ENCODE peak calls at places on chromosomes 16 and 17, in ten cellular contexts. One of them, this sample, is unnamed.

GRCh38 chr16:79687249-79687768 is 86.8 kb upstream of the MAF start:
- DNase-seq in AG10803: no peak
- DNase-seq in AG09309: no peak
- DNase-seq in pancreas: no peak
- DNase-seq in AG04449: no peak
- DNase-seq in right atrium auricular region: no peak
- DNase-seq in A549: no peak
- DNase-seq in cardiac fibroblast: no peak
- DNase-seq in tibial nerve: no peak
- DNase-seq in fibroblast of mammary gland: no peak
- DNase-seq in this sample: no peak

GRCh38 chr17:63150994-63151464 is 185.0 kb downstream of the TANC2 start:
- DNase-seq in AG10803: peak
- DNase-seq in AG09309: no peak
- DNase-seq in pancreas: no peak
- DNase-seq in AG04449: no peak
- DNase-seq in right atrium auricular region: no peak
- DNase-seq in A549: no peak
- DNase-seq in cardiac fibroblast: peak
- DNase-seq in tibial nerve: no peak
- DNase-seq in fibroblast of mammary gland: peak
- DNase-seq in this sample: no peak

GRCh38 chr17:29051731-29052130 is 8.8 kb downstream of the PIPOX start:
- DNase-seq in AG10803: no peak
- DNase-seq in AG09309: no peak
- DNase-seq in pancreas: no peak
- DNase-seq in AG04449: no peak
- DNase-seq in right atrium auricular region: no peak
- DNase-seq in A549: no peak
- DNase-seq in cardiac fibroblast: no peak
- DNase-seq in tibial nerve: no peak
- DNase-seq in fibroblast of mammary gland: no peak
- DNase-seq in this sample: no peak

GRCh38 chr16:68992521-68992920 is 112.9 kb upstream of the HAS3 start:
- DNase-seq in AG10803: peak
- DNase-seq in AG09309: peak
- DNase-seq in pancreas: no peak
- DNase-seq in AG04449: no peak
- DNase-seq in right atrium auricular region: no peak
- DNase-seq in A549: peak
- DNase-seq in cardiac fibroblast: peak
- DNase-seq in tibial nerve: no peak
- DNase-seq in fibroblast of mammary gland: peak
- DNase-seq in this sample: no peak

GRCh38 chr17:16467044-16467443 is 24.9 kb downstream of the LRRC75A start:
- DNase-seq in AG10803: no peak
- DNase-seq in AG09309: no peak
- DNase-seq in pancreas: no peak
- DNase-seq in AG04449: no peak
- DNase-seq in right atrium auricular region: no peak
- DNase-seq in A549: no peak
- DNase-seq in cardiac fibroblast: no peak
- DNase-seq in tibial nerve: no peak
- DNase-seq in fibroblast of mammary gland: no peak
- DNase-seq in this sample: no peak

GRCh38 chr17:32103476-32104113 is 38.7 kb upstream of the RHOT1 start:
- DNase-seq in AG10803: peak
- DNase-seq in AG09309: no peak
- DNase-seq in pancreas: no peak
- DNase-seq in AG04449: no peak
- DNase-seq in right atrium auricular region: no peak
- DNase-seq in A549: no peak
- DNase-seq in cardiac fibroblast: peak
- DNase-seq in tibial nerve: no peak
- DNase-seq in fibroblast of mammary gland: no peak
- DNase-seq in this sample: no peak

GRCh38 chr17:12089809-12090384 is 69.2 kb downstream of the MAP2K4 start:
- DNase-seq in AG10803: peak
- DNase-seq in AG09309: no peak
- DNase-seq in pancreas: no peak
- DNase-seq in AG04449: peak
- DNase-seq in right atrium auricular region: no peak
- DNase-seq in A549: peak
- DNase-seq in cardiac fibroblast: peak
- DNase-seq in tibial nerve: no peak
- DNase-seq in fibroblast of mammary gland: peak
- DNase-seq in this sample: no peak

GRCh38 chr17:72432143-72432604 is 311.4 kb downstream of the SOX9 start:
- DNase-seq in AG10803: no peak
- DNase-seq in AG09309: no peak
- DNase-seq in pancreas: no peak
- DNase-seq in AG04449: no peak
- DNase-seq in right atrium auricular region: no peak
- DNase-seq in A549: no peak
- DNase-seq in cardiac fibroblast: no peak
- DNase-seq in tibial nerve: no peak
- DNase-seq in fibroblast of mammary gland: no peak
- DNase-seq in this sample: no peak

GRCh38 chr17:49976163-49976827 is 7.3 kb downstream of the DLX4 start:
- DNase-seq in AG10803: no peak
- DNase-seq in AG09309: no peak
- DNase-seq in pancreas: peak
- DNase-seq in AG04449: no peak
- DNase-seq in right atrium auricular region: no peak
- DNase-seq in A549: no peak
- DNase-seq in cardiac fibroblast: no peak
- DNase-seq in tibial nerve: no peak
- DNase-seq in fibroblast of mammary gland: no peak
- DNase-seq in this sample: no peak

GRCh38 chr16:62883526-62883925 is 847.3 kb upstream of the CDH8 start:
- DNase-seq in AG10803: no peak
- DNase-seq in AG09309: no peak
- DNase-seq in pancreas: no peak
- DNase-seq in AG04449: no peak
- DNase-seq in right atrium auricular region: no peak
- DNase-seq in A549: no peak
- DNase-seq in cardiac fibroblast: no peak
- DNase-seq in tibial nerve: no peak
- DNase-seq in fibroblast of mammary gland: no peak
- DNase-seq in this sample: no peak

GRCh38 chr16:68432701-68433100 is 15.6 kb downstream of the SMPD3 start:
- DNase-seq in AG10803: no peak
- DNase-seq in AG09309: no peak
- DNase-seq in pancreas: no peak
- DNase-seq in AG04449: no peak
- DNase-seq in right atrium auricular region: no peak
- DNase-seq in A549: no peak
- DNase-seq in cardiac fibroblast: no peak
- DNase-seq in tibial nerve: no peak
- DNase-seq in fibroblast of mammary gland: no peak
- DNase-seq in this sample: no peak

GRCh38 chr17:979539-980405 is at the start of gene NXN:
- DNase-seq in AG10803: peak
- DNase-seq in AG09309: no peak
- DNase-seq in pancreas: peak
- DNase-seq in AG04449: no peak
- DNase-seq in right atrium auricular region: peak
- DNase-seq in A549: peak
- DNase-seq in cardiac fibroblast: peak
- DNase-seq in tibial nerve: peak
- DNase-seq in fibroblast of mammary gland: peak
- DNase-seq in this sample: peak
- TF ChIP-seq CTCF in AG10803: peak
- TF ChIP-seq CTCF in AG09309: peak
- TF ChIP-seq CTCF in pancreas: no peak
- TF ChIP-seq CTCF in AG04449: peak
- TF ChIP-seq CTCF in right atrium auricular region: no peak
- TF ChIP-seq CTCF in A549: peak
- TF ChIP-seq CTCF in cardiac fibroblast: no peak
- TF ChIP-seq CTCF in tibial nerve: no peak
- TF ChIP-seq CTCF in fibroblast of mammary gland: no peak
- TF ChIP-seq CTCF in this sample: no peak

DNA sequence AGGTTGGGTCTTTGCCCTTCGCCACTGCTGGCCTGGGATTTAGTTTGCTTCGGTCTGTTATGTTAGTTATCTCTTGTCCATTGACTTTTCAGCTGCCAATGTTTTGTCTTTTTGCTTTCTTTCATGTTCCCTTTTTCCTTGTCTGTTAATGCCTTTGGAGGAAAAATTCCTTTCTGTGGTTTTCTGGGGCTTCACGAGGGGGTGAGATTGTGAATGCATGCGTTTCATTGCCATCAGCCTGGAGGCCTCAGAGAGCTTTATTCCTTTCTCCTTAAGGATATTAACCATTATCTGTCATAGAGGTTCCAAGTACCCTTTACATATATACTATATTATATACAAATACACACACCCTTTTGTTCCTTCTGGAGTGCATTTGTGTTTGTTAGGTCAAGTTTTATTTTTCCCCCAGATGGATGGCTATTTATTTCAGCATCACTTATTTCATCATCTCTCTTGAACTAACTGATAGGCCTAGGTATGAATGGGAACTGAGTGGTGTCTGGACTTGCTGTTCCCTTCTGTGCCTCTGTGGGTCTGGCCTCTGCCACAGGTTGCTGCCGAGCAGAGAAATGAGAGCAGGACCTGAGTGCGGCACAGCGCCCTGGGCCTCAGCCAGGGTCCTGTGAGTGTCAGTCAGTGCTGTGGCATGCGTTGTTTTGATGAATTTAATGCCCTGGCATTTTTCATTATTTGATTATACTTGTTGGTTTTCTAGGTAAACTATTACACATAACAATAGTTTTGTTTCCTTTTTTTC is 193.4 kb downstream of the LGALS9B start:
- DNase-seq in AG10803: no peak
- DNase-seq in AG09309: no peak
- DNase-seq in pancreas: no peak
- DNase-seq in AG04449: no peak
- DNase-seq in right atrium auricular region: no peak
- DNase-seq in A549: no peak
- DNase-seq in cardiac fibroblast: no peak
- DNase-seq in tibial nerve: no peak
- DNase-seq in fibroblast of mammary gland: no peak
- DNase-seq in this sample: no peak
- H3K4me3 ChIP-seq in AG10803: no peak
- H3K4me3 ChIP-seq in AG09309: no peak
- H3K4me3 ChIP-seq in pancreas: no peak
- H3K4me3 ChIP-seq in AG04449: no peak
- H3K4me3 ChIP-seq in right atrium auricular region: no peak
- H3K4me3 ChIP-seq in A549: no peak
- H3K4me3 ChIP-seq in cardiac fibroblast: no peak
- H3K4me3 ChIP-seq in tibial nerve: no peak
- H3K4me3 ChIP-seq in fibroblast of mammary gland: no peak
- H3K4me3 ChIP-seq in this sample: no peak

GRCh38 chr16:74030000-74030399 is 266.6 kb upstream of the PSMD7 start:
- DNase-seq in AG10803: no peak
- DNase-seq in AG09309: no peak
- DNase-seq in pancreas: no peak
- DNase-seq in AG04449: no peak
- DNase-seq in right atrium auricular region: no peak
- DNase-seq in A549: no peak
- DNase-seq in cardiac fibroblast: no peak
- DNase-seq in tibial nerve: no peak
- DNase-seq in fibroblast of mammary gland: no peak
- DNase-seq in this sample: no peak

GRCh38 chr16:74031551-74031950 is 265.1 kb upstream of the PSMD7 start:
- DNase-seq in AG10803: no peak
- DNase-seq in AG09309: no peak
- DNase-seq in pancreas: no peak
- DNase-seq in AG04449: no peak
- DNase-seq in right atrium auricular region: no peak
- DNase-seq in A549: no peak
- DNase-seq in cardiac fibroblast: no peak
- DNase-seq in tibial nerve: no peak
- DNase-seq in fibroblast of mammary gland: no peak
- DNase-seq in this sample: no peak

GRCh38 chr16:74034862-74035261 is 261.8 kb upstream of the PSMD7 start:
- DNase-seq in AG10803: peak
- DNase-seq in AG09309: no peak
- DNase-seq in pancreas: no peak
- DNase-seq in AG04449: no peak
- DNase-seq in right atrium auricular region: no peak
- DNase-seq in A549: peak
- DNase-seq in cardiac fibroblast: peak
- DNase-seq in tibial nerve: no peak
- DNase-seq in fibroblast of mammary gland: peak
- DNase-seq in this sample: no peak

GRCh38 chr16:74035816-74036215 is 260.8 kb upstream of the PSMD7 start:
- DNase-seq in AG10803: peak
- DNase-seq in AG09309: no peak
- DNase-seq in pancreas: no peak
- DNase-seq in AG04449: no peak
- DNase-seq in right atrium auricular region: no peak
- DNase-seq in A549: peak
- DNase-seq in cardiac fibroblast: peak
- DNase-seq in tibial nerve: no peak
- DNase-seq in fibroblast of mammary gland: peak
- DNase-seq in this sample: no peak
- TF ChIP-seq CTCF in AG10803: peak
- TF ChIP-seq CTCF in AG09309: peak
- TF ChIP-seq CTCF in pancreas: no peak
- TF ChIP-seq CTCF in AG04449: peak
- TF ChIP-seq CTCF in right atrium auricular region: no peak
- TF ChIP-seq CTCF in A549: peak
- TF ChIP-seq CTCF in cardiac fibroblast: peak
- TF ChIP-seq CTCF in tibial nerve: no peak
- TF ChIP-seq CTCF in fibroblast of mammary gland: peak
- TF ChIP-seq CTCF in this sample: peak

GRCh38 chr16:71594000-71594646 is 17.2 kb upstream of the TAT start:
- DNase-seq in AG10803: no peak
- DNase-seq in AG09309: no peak
- DNase-seq in pancreas: no peak
- DNase-seq in AG04449: no peak
- DNase-seq in right atrium auricular region: no peak
- DNase-seq in A549: no peak
- DNase-seq in cardiac fibroblast: no peak
- DNase-seq in tibial nerve: no peak
- DNase-seq in fibroblast of mammary gland: no peak
- DNase-seq in this sample: no peak

GRCh38 chr16:71593048-71593999 is 16.4 kb upstream of the TAT start:
- DNase-seq in AG10803: no peak
- DNase-seq in AG09309: no peak
- DNase-seq in pancreas: no peak
- DNase-seq in AG04449: no peak
- DNase-seq in right atrium auricular region: no peak
- DNase-seq in A549: no peak
- DNase-seq in cardiac fibroblast: no peak
- DNase-seq in tibial nerve: no peak
- DNase-seq in fibroblast of mammary gland: no peak
- DNase-seq in this sample: no peak

GRCh38 chr16:71585318-71585703 is 8.4 kb upstream of the TAT start:
- DNase-seq in AG10803: no peak
- DNase-seq in AG09309: no peak
- DNase-seq in pancreas: no peak
- DNase-seq in AG04449: no peak
- DNase-seq in right atrium auricular region: no peak
- DNase-seq in A549: peak
- DNase-seq in cardiac fibroblast: no peak
- DNase-seq in tibial nerve: no peak
- DNase-seq in fibroblast of mammary gland: no peak
- DNase-seq in this sample: no peak

GRCh38 chr16:71591917-71592316 is 15.0 kb upstream of the TAT start:
- DNase-seq in AG10803: no peak
- DNase-seq in AG09309: no peak
- DNase-seq in pancreas: no peak
- DNase-seq in AG04449: no peak
- DNase-seq in right atrium auricular region: no peak
- DNase-seq in A549: no peak
- DNase-seq in cardiac fibroblast: no peak
- DNase-seq in tibial nerve: no peak
- DNase-seq in fibroblast of mammary gland: no peak
- DNase-seq in this sample: no peak

GRCh38 chr16:71590584-71590983 is 13.7 kb upstream of the TAT start:
- DNase-seq in AG10803: no peak
- DNase-seq in AG09309: no peak
- DNase-seq in pancreas: no peak
- DNase-seq in AG04449: no peak
- DNase-seq in right atrium auricular region: no peak
- DNase-seq in A549: no peak
- DNase-seq in cardiac fibroblast: no peak
- DNase-seq in tibial nerve: no peak
- DNase-seq in fibroblast of mammary gland: no peak
- DNase-seq in this sample: no peak
- H3K4me3 ChIP-seq in AG10803: no peak
- H3K4me3 ChIP-seq in AG09309: no peak
- H3K4me3 ChIP-seq in pancreas: no peak
- H3K4me3 ChIP-seq in AG04449: no peak
- H3K4me3 ChIP-seq in right atrium auricular region: no peak
- H3K4me3 ChIP-seq in A549: no peak
- H3K4me3 ChIP-seq in cardiac fibroblast: no peak
- H3K4me3 ChIP-seq in tibial nerve: no peak
- H3K4me3 ChIP-seq in fibroblast of mammary gland: no peak
- H3K4me3 ChIP-seq in this sample: no peak